ENCODE peak calls at places on chromosomes 6 and 20, in six cellular contexts. O is heart left ventricle, J is lower leg skin, H is uterus, Z is thyroid gland, Y is right lobe of liver. U is an unnamed sample.

GRCh38 chr20:50756447-50756846 is 25.1 kb downstream of the PARD6B start:
- DNase-seq in O (no peak), J (no peak), H (no peak), Z (no peak), Y (no peak), U (no peak)

GRCh38 chr6:112501705-112502104 is 154.6 kb downstream of the RFPL4B start:
- DNase-seq in O (peak), J (no peak), H (no peak), Z (no peak), Y (no peak), U (no peak)

GRCh38 chr6:111734068-111734825 is 128.6 kb upstream of the TRAF3IP2 start:
- DNase-seq in O (no peak), J (no peak), H (no peak), Z (no peak), Y (no peak), U (no peak)

GRCh38 chr20:64242003-64242796 is 13.3 kb upstream of the PCMTD2 start:
- DNase-seq in O (no peak), J (no peak), H (no peak), Z (no peak), Y (no peak), U (no peak)

GRCh38 chr6:41546866-41547798 is 951 bp downstream of the FOXP4 start:
- DNase-seq in O (peak), J (no peak), H (no peak), Z (peak), Y (peak), U (peak)

GRCh38 chr20:1313236-1313964 is 15.5 kb downstream of the SDCBP2 start:
- DNase-seq in O (peak), J (peak), H (peak), Z (peak), Y (peak), U (peak)

GRCh38 chr20:33233129-33233774 is 2.5 kb upstream of the BPIFA1 start:
- DNase-seq in O (no peak), J (no peak), H (no peak), Z (no peak), Y (no peak), U (no peak)

GRCh38 chr6:154805288-154805911 is 72.2 kb downstream of the SCAF8 start:
- DNase-seq in O (no peak), J (no peak), H (no peak), Z (no peak), Y (no peak), U (no peak)

GRCh38 chr6:151869345-151869744 is 61.9 kb downstream of the ESR1 start:
- DNase-seq in O (no peak), J (no peak), H (no peak), Z (no peak), Y (no peak), U (no peak)

GRCh38 chr6:85078071-85078470 is 313.7 kb upstream of the TBX18 start:
- DNase-seq in O (no peak), J (no peak), H (no peak), Z (no peak), Y (no peak), U (peak)

GRCh38 chr6:16511048-16511660 is 250.1 kb downstream of the ATXN1 start:
- DNase-seq in O (no peak), J (no peak), H (no peak), Z (peak), Y (no peak), U (peak)

GRCh38 chr6:169789944-169790927 is 38.8 kb downstream of the ERMARD start:
- DNase-seq in O (peak), J (peak), H (peak), Z (peak), Y (peak), U (peak)

GRCh38 chr6:121093928-121094327 is 240.4 kb downstream of the TBC1D32 start:
- DNase-seq in O (no peak), J (no peak), H (no peak), Z (no peak), Y (no peak), U (no peak)

GRCh38 chr20:57596998-57597939 is 23.0 kb downstream of the ZBP1 start:
- DNase-seq in O (peak), J (peak), H (peak), Z (peak), Y (peak), U (peak)

GRCh38 chr20:35539756-35540212 is 2.1 kb upstream of the ERGIC3 start:
- DNase-seq in O (no peak), J (no peak), H (no peak), Z (peak), Y (no peak), U (no peak)

GRCh38 chr20:35541118-35541782 is 628 bp upstream of the ERGIC3 start:
- DNase-seq in O (no peak), J (no peak), H (no peak), Z (no peak), Y (no peak), U (no peak)

GRCh38 chr20:35542990-35543389 is 1.1 kb downstream of the ERGIC3 start:
- DNase-seq in O (no peak), J (no peak), H (no peak), Z (no peak), Y (no peak), U (no peak)

GRCh38 chr20:35544436-35544835 is 2.6 kb downstream of the ERGIC3 start:
- DNase-seq in O (no peak), J (no peak), H (no peak), Z (no peak), Y (no peak), U (no peak)

GRCh38 chr20:35541783-35542662 is at the start of gene ERGIC3:
- DNase-seq in O (peak), J (peak), H (peak), Z (peak), Y (peak), U (peak)
- TF ChIP-seq POLR2A in O (no peak), J (no peak), H (peak), Z (peak), Y (peak), U (peak)

GRCh38 chr6:158229823-158230222 is 61.7 kb downstream of the GTF2H5 start:
- DNase-seq in O (no peak), J (no peak), H (no peak), Z (no peak), Y (no peak), U (no peak)

GRCh38 chr6:158233214-158233795 is 65.2 kb downstream of the GTF2H5 start:
- DNase-seq in O (no peak), J (no peak), H (no peak), Z (no peak), Y (no peak), U (no peak)

GRCh38 chr6:158232445-158233213 is 64.5 kb downstream of the GTF2H5 start:
- DNase-seq in O (peak), J (peak), H (peak), Z (peak), Y (peak), U (peak)

GRCh38 chr6:158230967-158231550 is 62.9 kb downstream of the GTF2H5 start:
- DNase-seq in O (no peak), J (no peak), H (no peak), Z (no peak), Y (no peak), U (no peak)

GRCh38 chr6:158231551-158232444 is 63.6 kb downstream of the GTF2H5 start:
- DNase-seq in O (peak), J (peak), H (peak), Z (peak), Y (peak), U (peak)
- TF ChIP-seq POLR2A in O (no peak), J (no peak), H (peak), Z (peak), Y (peak), U (peak)

GRCh38 chr6:34272022-34272926 is 23.5 kb upstream of the SMIM29 start:
- DNase-seq in O (peak), J (no peak), H (no peak), Z (no peak), Y (no peak), U (no peak)

GRCh38 chr6:34274129-34274528 is 25.3 kb upstream of the SMIM29 start:
- DNase-seq in O (no peak), J (no peak), H (no peak), Z (no peak), Y (no peak), U (no peak)

GRCh38 chr6:34275128-34275804 is 26.5 kb upstream of the SMIM29 start:
- DNase-seq in O (no peak), J (no peak), H (no peak), Z (no peak), Y (no peak), U (no peak)

GRCh38 chr6:34276191-34276590 is 27.4 kb upstream of the SMIM29 start:
- DNase-seq in O (no peak), J (no peak), H (no peak), Z (no peak), Y (no peak), U (no peak)

DNA sequence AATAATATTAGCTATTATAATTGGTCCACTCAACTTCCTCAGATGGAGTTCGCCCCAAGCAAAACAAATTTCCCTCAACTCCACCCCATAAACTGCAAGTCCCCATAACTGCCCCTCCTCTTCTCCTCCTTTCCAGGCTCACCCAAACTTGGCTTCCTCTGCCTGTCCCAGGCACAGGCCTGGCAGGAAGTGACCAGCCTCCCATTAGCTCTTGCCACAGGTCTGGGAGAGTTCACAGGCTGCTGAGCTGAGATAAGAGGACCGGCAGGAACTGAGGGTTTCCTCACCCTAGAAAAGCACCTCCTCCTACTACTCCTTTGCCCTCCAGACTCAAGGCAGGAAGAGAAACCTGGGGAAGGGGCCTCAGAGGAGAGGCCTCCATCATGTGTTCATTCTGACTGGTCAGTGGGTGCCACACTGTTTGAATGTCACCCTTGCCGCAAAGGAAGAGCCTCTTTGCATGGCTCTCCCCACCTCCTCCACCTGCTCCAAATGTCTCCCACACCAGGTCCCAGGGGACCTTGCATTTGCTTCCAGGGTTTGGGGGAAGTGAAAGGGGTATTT is 24.5 kb upstream of the SMIM29 start:
- DNase-seq in O (peak), J (peak), H (peak), Z (no peak), Y (peak), U (no peak)
- TF ChIP-seq POLR2A in O (no peak), J (no peak), H (no peak), Z (no peak), Y (no peak), U (no peak)

DNA sequence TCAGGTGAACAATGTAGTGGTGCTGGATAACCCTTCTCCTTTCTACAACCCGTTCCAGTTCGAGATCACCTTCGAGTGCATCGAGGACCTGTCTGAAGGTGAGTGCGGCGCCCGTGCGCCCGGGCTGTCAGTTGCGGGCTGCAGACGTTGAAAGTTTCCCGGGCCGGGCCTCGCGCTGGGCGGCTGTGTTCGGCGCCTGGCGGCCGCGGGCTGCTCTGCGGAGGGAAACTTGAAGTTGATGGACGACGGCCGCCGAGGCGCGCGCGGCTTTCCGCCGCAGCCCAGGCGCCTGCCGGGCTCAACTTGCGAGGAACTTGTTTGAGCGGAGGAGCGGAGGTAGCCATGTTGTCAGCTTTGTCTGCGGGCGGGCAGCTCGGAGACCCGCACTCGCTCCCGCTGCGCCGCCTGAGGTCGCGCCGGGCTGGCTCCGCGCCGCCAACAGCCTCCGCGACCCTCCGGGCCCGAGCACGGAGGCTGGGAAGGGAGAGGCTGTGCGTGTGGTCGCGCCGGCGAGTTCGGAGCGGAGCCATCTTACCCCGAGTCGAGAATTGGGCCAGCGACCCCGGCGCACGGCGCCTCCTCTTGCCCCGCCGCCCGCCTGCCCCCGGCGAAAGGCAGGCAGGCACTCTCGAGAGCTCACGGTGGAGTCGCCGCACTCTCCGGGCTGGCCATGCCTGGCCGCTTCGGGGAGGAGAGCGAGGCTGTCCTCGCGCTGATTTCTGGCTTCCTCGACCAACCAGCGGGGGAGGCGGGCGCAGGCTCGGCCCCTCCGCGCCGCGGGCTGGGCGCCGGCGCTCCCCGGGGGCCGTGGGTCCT is 681 bp downstream of the ASF1A start:
- DNase-seq in O (peak), J (peak), H (peak), Z (peak), Y (peak), U (peak)
- TF ChIP-seq POLR2A in O (no peak), J (no peak), H (peak), Z (peak), Y (peak), U (peak)

DNA sequence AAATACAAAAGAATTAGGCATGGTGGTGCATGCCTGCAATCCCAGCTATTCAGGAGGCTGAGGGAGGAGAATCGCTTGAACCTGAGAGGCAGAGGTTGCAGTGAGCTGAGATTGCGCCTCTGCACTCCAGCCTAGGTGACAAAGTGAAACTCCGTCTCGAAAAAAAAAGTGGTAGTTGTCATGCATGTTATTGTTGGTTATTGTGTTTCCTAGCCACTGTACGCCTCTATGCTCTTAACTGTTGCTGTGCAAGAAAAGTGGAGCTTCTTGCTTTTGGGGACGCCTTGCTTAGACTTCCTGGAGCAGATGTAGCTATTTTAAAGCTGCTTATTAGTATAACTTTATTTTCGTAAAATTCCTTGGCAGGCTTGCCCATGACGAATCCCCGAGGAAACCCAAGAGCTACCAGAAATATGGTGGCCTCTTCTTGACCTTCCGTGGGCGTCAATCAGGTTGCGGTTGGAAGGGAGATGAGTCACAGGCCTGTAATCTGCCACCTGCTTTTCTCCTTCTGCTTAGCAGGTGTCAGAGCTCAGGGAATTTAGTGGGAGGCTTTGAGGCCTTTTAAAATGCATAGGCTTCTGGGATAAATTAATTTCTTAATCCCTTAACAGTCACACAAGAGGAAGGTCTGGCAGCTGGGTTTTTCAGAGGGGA is 17.3 kb downstream of the GABRR2 start:
- DNase-seq in O (peak), J (no peak), H (peak), Z (no peak), Y (no peak), U (peak)
- TF ChIP-seq POLR2A in O (no peak), J (no peak), H (no peak), Z (no peak), Y (no peak), U (no peak)

GRCh38 chr20:62622877-62623487 is 19.3 kb upstream of the SLCO4A1 start:
- DNase-seq in O (no peak), J (no peak), H (no peak), Z (no peak), Y (no peak), U (no peak)
- TF ChIP-seq POLR2A in O (no peak), J (no peak), H (no peak), Z (no peak), Y (no peak), U (no peak)

GRCh38 chr20:62774076-62774714 is 22.1 kb upstream of the MRGBP start:
- DNase-seq in O (no peak), J (no peak), H (no peak), Z (no peak), Y (no peak), U (no peak)

GRCh38 chr20:62774762-62775161 is 21.5 kb upstream of the MRGBP start:
- DNase-seq in O (no peak), J (no peak), H (no peak), Z (no peak), Y (no peak), U (no peak)

GRCh38 chr20:62772103-62772611 is 24.1 kb upstream of the MRGBP start:
- DNase-seq in O (peak), J (no peak), H (no peak), Z (no peak), Y (no peak), U (no peak)

GRCh38 chr20:62772618-62772993 is 23.7 kb upstream of the MRGBP start:
- DNase-seq in O (no peak), J (no peak), H (no peak), Z (peak), Y (no peak), U (no peak)

GRCh38 chr20:62772994-62773858 is 23.0 kb upstream of the MRGBP start:
- DNase-seq in O (no peak), J (no peak), H (no peak), Z (peak), Y (peak), U (no peak)
- TF ChIP-seq POLR2A in O (no peak), J (no peak), H (no peak), Z (peak), Y (peak), U (no peak)

U was measured in H54.